ENCODE peak calls at places on chromosomes 16 and 17, in five cellular contexts. P is stimulated activated CD8-positive, alpha-beta memory T cell treated with anti-CD3 and anti-CD28 coated beads, Interleukin-15, amount 100 ng/mL, for 24 hours; R is D721Med; L is GM19239; W is NCI-H774. F is an unnamed sample.

GRCh38 chr17:19877546-19877945 is 9.8 kb upstream of the ULK2 start:
- DNase-seq in P (no peak), R (no peak), L (no peak), W (no peak), F (no peak)

GRCh38 chr17:82043507-82043906 is 6.0 kb upstream of the DCXR start:
- DNase-seq in P (no peak), R (no peak), L (no peak), W (no peak), F (no peak)

GRCh38 chr16:67177743-67178699 is 5.7 kb downstream of the MATCAP1 start:
- DNase-seq in P (no peak), R (no peak), L (no peak), W (peak), F (peak)

GRCh38 chr16:14529010-14529669 is 100.9 kb downstream of the PARN start:
- DNase-seq in P (no peak), R (no peak), L (peak), W (peak), F (no peak)

GRCh38 chr16:49548571-49548970 is 175.0 kb downstream of the C16orf78 start:
- DNase-seq in P (no peak), R (no peak), L (no peak), W (no peak), F (no peak)

GRCh38 chr17:76124582-76125390 is 16.3 kb downstream of the FOXJ1 start:
- DNase-seq in P (no peak), R (peak), L (no peak), W (no peak), F (no peak)

GRCh38 chr17:65072577-65073178 is 16.1 kb upstream of the GNA13 start:
- DNase-seq in P (no peak), R (no peak), L (no peak), W (no peak), F (no peak)

GRCh38 chr16:26830716-26831115 is 236.0 kb upstream of the C16orf82 start:
- DNase-seq in P (no peak), R (no peak), L (no peak), W (no peak), F (no peak)

GRCh38 chr16:48561960-48562393 is 48.0 kb downstream of the N4BP1 start:
- DNase-seq in P (no peak), R (no peak), L (no peak), W (no peak), F (no peak)

GRCh38 chr17:38591759-38592241 is 14.0 kb downstream of the SRCIN1 start:
- DNase-seq in P (no peak), R (no peak), L (no peak), W (no peak), F (no peak)

GRCh38 chr17:31308372-31308905 is 5.4 kb downstream of the EVI2B start:
- DNase-seq in P (no peak), R (no peak), L (no peak), W (no peak), F (no peak)

GRCh38 chr17:13725286-13725990 is 123.7 kb upstream of the HS3ST3A1 start:
- DNase-seq in P (no peak), R (no peak), L (no peak), W (no peak), F (no peak)

GRCh38 chr17:34156401-34156740 is 98.7 kb upstream of the CCL2 start:
- DNase-seq in P (no peak), R (no peak), L (no peak), W (no peak), F (no peak)

GRCh38 chr17:81040791-81041337 is 5.9 kb downstream of the BAIAP2 start:
- DNase-seq in P (no peak), R (no peak), L (peak), W (no peak), F (no peak)

GRCh38 chr16:29977063-29977462 is 3.4 kb downstream of the TAOK2 start:
- DNase-seq in P (no peak), R (peak), L (no peak), W (no peak), F (no peak)

GRCh38 chr16:66549284-66550131 is at the start of gene TK2:
- DNase-seq in P (peak), R (no peak), L (peak), W (no peak), F (no peak)

GRCh38 chr16:6969594-6969993 is 363.1 kb upstream of the RBFOX1 start:
- DNase-seq in P (no peak), R (no peak), L (no peak), W (no peak), F (no peak)

GRCh38 chr16:1991135-1991551 is 1.4 kb downstream of the SYNGR3 start:
- DNase-seq in P (no peak), R (no peak), L (peak), W (no peak), F (no peak)

GRCh38 chr17:76579281-76579680 is 6.4 kb downstream of the ST6GALNAC2 start:
- DNase-seq in P (no peak), R (no peak), L (no peak), W (no peak), F (no peak)

GRCh38 chr17:63497708-63498483 is 21.0 kb downstream of the ACE start:
- DNase-seq in P (no peak), R (no peak), L (no peak), W (no peak), F (no peak)

GRCh38 chr16:53055603-53056527 is 1.1 kb downstream of the CHD9 start:
- DNase-seq in P (no peak), R (no peak), L (no peak), W (no peak), F (no peak)

GRCh38 chr17:74134991-74135390 is 68.5 kb upstream of the RPL38 start:
- DNase-seq in P (no peak), R (peak), L (no peak), W (no peak), F (no peak)

GRCh38 chr17:3732171-3732570 is 8.5 kb downstream of the HASPIN start:
- DNase-seq in P (no peak), R (no peak), L (no peak), W (no peak), F (no peak)

GRCh38 chr17:17738901-17739300 is 57.6 kb downstream of the RAI1 start:
- DNase-seq in P (no peak), R (no peak), L (no peak), W (no peak), F (no peak)

GRCh38 chr16:58339452-58339938 is 44.7 kb upstream of the PRSS54 start:
- DNase-seq in P (no peak), R (no peak), L (no peak), W (no peak), F (no peak)

GRCh38 chr17:40191237-40192208 is 14.3 kb downstream of the RAPGEFL1 start:
- DNase-seq in P (peak), R (no peak), L (peak), W (peak), F (no peak)

GRCh38 chr17:63140255-63140654 is 174.2 kb downstream of the TANC2 start:
- DNase-seq in P (no peak), R (no peak), L (no peak), W (peak), F (no peak)

GRCh38 chr16:76488065-76488417 is 210.8 kb downstream of the CNTNAP4 start:
- DNase-seq in P (no peak), R (no peak), L (no peak), W (no peak), F (no peak)

GRCh38 chr16:82067042-82067809 is 32.2 kb downstream of the HSD17B2 start:
- DNase-seq in P (no peak), R (no peak), L (no peak), W (no peak), F (no peak)

F was measured in NCI-H1048.